ENCODE peak calls at places on chromosome 4, in ten cellular contexts. C is HEK293T; P is activated effector memory CD4-positive, alpha-beta T cell treated with Interleukin-2 at 50 U/mL for 16 hours; E is mesothelial cell of epicardium; U is AG04449; K is nephron progenitor cell; F is HFFc6; L is hepatocyte; O is NCI-H748 treated with DMSO at 0.1 percent for 48 hours; M is CD8-positive, alpha-beta T cell. N is an unnamed sample.

GRCh38 chr4:82891728-82892466 is 944 bp upstream of the SEC31A start:
- DNase-seq in M (no peak), L (peak), U (no peak), E (no peak), F (peak), P (no peak), C (no peak), O (no peak), K (no peak), N (peak)

GRCh38 chr4:23614284-23614892 is 275.5 kb downstream of the PPARGC1A start:
- DNase-seq in F (no peak), C (peak), E (no peak), L (peak), K (no peak), P (no peak), O (peak), M (no peak), U (no peak), N (peak)

GRCh38 chr4:39308576-39308975 is 57.6 kb downstream of the RFC1 start:
- DNase-seq in C (no peak), F (no peak), O (no peak), M (no peak), P (no peak), E (no peak), K (no peak), L (no peak), U (no peak), N (no peak)

GRCh38 chr4:108351806-108352205 is 183.1 kb upstream of the LEF1 start:
- DNase-seq in P (no peak), M (no peak), O (no peak), C (no peak), E (no peak), K (no peak), L (no peak), U (no peak), F (no peak), N (no peak)

GRCh38 chr4:186149872-186150271 is 41.5 kb upstream of the CYP4V2 start:
- DNase-seq in E (no peak), K (peak), M (peak), C (no peak), U (no peak), P (no peak), L (peak), O (peak), F (no peak), N (no peak)

GRCh38 chr4:13233755-13234154 is 250.4 kb downstream of the RAB28 start:
- DNase-seq in P (no peak), M (no peak), E (no peak), U (no peak), C (no peak), K (no peak), O (no peak), F (no peak), L (no peak), N (no peak)

GRCh38 chr4:108172780-108173598 is 4.3 kb upstream of the LEF1 start:
- DNase-seq in P (peak), C (peak), L (peak), K (peak), F (no peak), E (peak), O (no peak), U (no peak), M (peak), N (peak)

GRCh38 chr4:56244681-56245080 is 142.6 kb downstream of the AASDH start:
- DNase-seq in K (no peak), U (no peak), P (no peak), E (no peak), L (no peak), O (no peak), F (no peak), M (no peak), C (no peak), N (no peak)

GRCh38 chr4:85391011-85391410 is 83.9 kb upstream of the ARHGAP24 start:
- DNase-seq in O (no peak), C (no peak), U (no peak), E (no peak), L (no peak), F (no peak), K (no peak), P (no peak), M (no peak), N (no peak)

GRCh38 chr4:22707390-22707789 is 14.7 kb downstream of the GBA3 start:
- DNase-seq in L (no peak), C (no peak), O (no peak), K (no peak), P (no peak), U (no peak), M (no peak), E (no peak), F (no peak), N (no peak)

GRCh38 chr4:8393593-8394038 is 46.9 kb downstream of the ACOX3 start:
- DNase-seq in K (no peak), P (no peak), M (no peak), C (no peak), O (no peak), F (peak), E (no peak), U (peak), L (peak), N (peak)

GRCh38 chr4:54585321-54586000 is 72.3 kb upstream of the KIT start:
- DNase-seq in L (peak), K (no peak), U (peak), M (no peak), F (peak), P (no peak), C (no peak), O (no peak), E (no peak), N (peak)

GRCh38 chr4:106690487-106690886 is 321.9 kb upstream of the GIMD1 start:
- DNase-seq in P (no peak), U (peak), O (no peak), K (no peak), L (no peak), M (no peak), E (no peak), F (peak), C (no peak), N (peak)